ENCODE peak calls at places on chromosomes 12 and 14, in five cellular contexts. N, Q, C, F and A are unnamed samples.

GRCh38 chr12:53145383-53145782 is 35.1 kb upstream of the ZNF740 start:
- DNase-seq in N (no peak), Q (no peak), C (no peak), F (no peak), A (no peak)

GRCh38 chr14:100827751-100828447 is 2.0 kb downstream of the MEG3 start:
- DNase-seq in N (no peak), Q (no peak), C (no peak), F (no peak), A (no peak)

GRCh38 chr14:82362452-82362851 is 828.8 kb upstream of the SEL1L start:
- DNase-seq in N (no peak), Q (no peak), C (no peak), F (no peak), A (no peak)

GRCh38 chr14:101714394-101714793 is 47.1 kb upstream of the PPP2R5C start:
- DNase-seq in N (no peak), Q (no peak), C (no peak), F (no peak), A (no peak)

GRCh38 chr14:75522224-75522764 is at the start of gene BATF:
- DNase-seq in N (peak), Q (peak), C (no peak), F (peak), A (peak)

GRCh38 chr12:69435644-69436043 is 34.5 kb upstream of the FRS2 start:
- DNase-seq in N (no peak), Q (no peak), C (no peak), F (no peak), A (no peak)

GRCh38 chr12:53258541-53259539 is 9.3 kb upstream of the ESPL1 start:
- DNase-seq in N (no peak), Q (no peak), C (no peak), F (no peak), A (no peak)

GRCh38 chr12:85076688-85077430 is 40.7 kb downstream of the LRRIQ1 start:
- DNase-seq in N (no peak), Q (peak), C (no peak), F (no peak), A (no peak)

GRCh38 chr14:73467377-73467776 is 9.0 kb upstream of the NUMB start:
- DNase-seq in N (no peak), Q (no peak), C (no peak), F (no peak), A (no peak)

GRCh38 chr14:45198551-45198950 is 54.5 kb downstream of the MIS18BP1 start:
- DNase-seq in N (no peak), Q (no peak), C (no peak), F (no peak), A (no peak)

GRCh38 chr14:102984336-102985102 is 62.1 kb downstream of the AMN start:
- DNase-seq in N (no peak), Q (no peak), C (no peak), F (no peak), A (no peak)

GRCh38 chr14:50038398-50039119 is 77.8 kb downstream of the VCPKMT start:
- DNase-seq in N (peak), Q (peak), C (no peak), F (no peak), A (no peak)

GRCh38 chr12:105204916-105205315 is 31.1 kb downstream of the APPL2 start:
- DNase-seq in N (no peak), Q (no peak), C (no peak), F (no peak), A (no peak)

GRCh38 chr12:65510584-65511050 is 232.1 kb downstream of the MSRB3 start:
- DNase-seq in N (no peak), Q (no peak), C (no peak), F (no peak), A (peak)

GRCh38 chr12:49706351-49707126 is 666 bp downstream of the FMNL3 start:
- DNase-seq in N (no peak), Q (peak), C (peak), F (peak), A (no peak)

GRCh38 chr14:105201928-105202513 is 20.9 kb upstream of the NUDT14 start:
- DNase-seq in N (peak), Q (peak), C (no peak), F (no peak), A (no peak)

GRCh38 chr12:45425426-45425825 is 209.5 kb downstream of the ANO6 start:
- DNase-seq in N (no peak), Q (no peak), C (no peak), F (no peak), A (no peak)

GRCh38 chr12:64560395-64561301 is 49.6 kb upstream of the RASSF3 start:
- DNase-seq in N (no peak), Q (no peak), C (no peak), F (peak), A (no peak)

GRCh38 chr12:50597200-50598195 is 92.7 kb downstream of the DIP2B start:
- DNase-seq in N (no peak), Q (peak), C (peak), F (no peak), A (peak)

GRCh38 chr14:20794644-20795369 is 7.8 kb downstream of the RNASE1 start:
- DNase-seq in N (no peak), Q (no peak), C (no peak), F (no peak), A (no peak)